ENCODE peak calls at places on chromosomes 11 and 22, in six cellular contexts. One of them, this sample, is unnamed.
A peak's percentile ranks its signal among the peaks of the same experiment; 100 is the strongest.

GRCh38 chr11:32713496-32713895 is 81.0 kb downstream of the CCDC73 start:
- DNase-seq in activated CD8-positive, alpha-beta memory T cell treated with anti-CD3 and anti-CD28 coated beads, Interleukin-2, amount 50 U/mL, for 48 hours: no peak
- DNase-seq in epithelial cell of esophagus: peak; percentile 4
- DNase-seq in AG10803: no peak
- DNase-seq in GM03348: no peak
- DNase-seq in A549: peak; percentile 30
- DNase-seq in this sample: no peak

GRCh38 chr22:40345271-40345670 is 1.0 kb upstream of the ADSL start:
- DNase-seq in activated CD8-positive, alpha-beta memory T cell treated with anti-CD3 and anti-CD28 coated beads, Interleukin-2, amount 50 U/mL, for 48 hours: peak; percentile 64
- DNase-seq in epithelial cell of esophagus: peak; percentile 66
- DNase-seq in AG10803: peak; percentile 11
- DNase-seq in GM03348: no peak
- DNase-seq in A549: no peak
- DNase-seq in this sample: peak; percentile 74

GRCh38 chr11:73323464-73323863 is 15.4 kb downstream of the ARHGEF17 start:
- DNase-seq in activated CD8-positive, alpha-beta memory T cell treated with anti-CD3 and anti-CD28 coated beads, Interleukin-2, amount 50 U/mL, for 48 hours: no peak
- DNase-seq in epithelial cell of esophagus: no peak
- DNase-seq in AG10803: peak; percentile 79
- DNase-seq in GM03348: peak; percentile 93
- DNase-seq in A549: no peak
- DNase-seq in this sample: no peak

GRCh38 chr22:33788927-33789326 is 131.3 kb downstream of the LARGE1 start:
- DNase-seq in activated CD8-positive, alpha-beta memory T cell treated with anti-CD3 and anti-CD28 coated beads, Interleukin-2, amount 50 U/mL, for 48 hours: no peak
- DNase-seq in epithelial cell of esophagus: no peak
- DNase-seq in AG10803: no peak
- DNase-seq in GM03348: no peak
- DNase-seq in A549: no peak
- DNase-seq in this sample: no peak

GRCh38 chr11:123525072-123525471 is 95.0 kb downstream of the GRAMD1B start:
- DNase-seq in activated CD8-positive, alpha-beta memory T cell treated with anti-CD3 and anti-CD28 coated beads, Interleukin-2, amount 50 U/mL, for 48 hours: no peak
- DNase-seq in epithelial cell of esophagus: no peak
- DNase-seq in AG10803: no peak
- DNase-seq in GM03348: no peak
- DNase-seq in A549: no peak
- DNase-seq in this sample: no peak

GRCh38 chr11:93221539-93221938 is 23.7 kb upstream of the SLC36A4 start:
- DNase-seq in activated CD8-positive, alpha-beta memory T cell treated with anti-CD3 and anti-CD28 coated beads, Interleukin-2, amount 50 U/mL, for 48 hours: no peak
- DNase-seq in epithelial cell of esophagus: no peak
- DNase-seq in AG10803: no peak
- DNase-seq in GM03348: no peak
- DNase-seq in A549: no peak
- DNase-seq in this sample: no peak

GRCh38 chr11:5275369-5276110 is 5.8 kb upstream of the HBE1 start:
- DNase-seq in activated CD8-positive, alpha-beta memory T cell treated with anti-CD3 and anti-CD28 coated beads, Interleukin-2, amount 50 U/mL, for 48 hours: no peak
- DNase-seq in epithelial cell of esophagus: no peak
- DNase-seq in AG10803: no peak
- DNase-seq in GM03348: no peak
- DNase-seq in A549: no peak
- DNase-seq in this sample: no peak

GRCh38 chr11:99773646-99774045 is 752.9 kb downstream of the CNTN5 start:
- DNase-seq in activated CD8-positive, alpha-beta memory T cell treated with anti-CD3 and anti-CD28 coated beads, Interleukin-2, amount 50 U/mL, for 48 hours: no peak
- DNase-seq in epithelial cell of esophagus: no peak
- DNase-seq in AG10803: no peak
- DNase-seq in GM03348: no peak
- DNase-seq in A549: peak; percentile 1
- DNase-seq in this sample: peak; percentile 76

GRCh38 chr22:44406581-44407403 is 91.2 kb downstream of the RTL6 start:
- DNase-seq in activated CD8-positive, alpha-beta memory T cell treated with anti-CD3 and anti-CD28 coated beads, Interleukin-2, amount 50 U/mL, for 48 hours: no peak
- DNase-seq in epithelial cell of esophagus: peak; percentile 47
- DNase-seq in AG10803: no peak
- DNase-seq in GM03348: no peak
- DNase-seq in A549: no peak
- DNase-seq in this sample: no peak

GRCh38 chr11:92894197-92894596 is 75.3 kb upstream of the MTNR1B start:
- DNase-seq in activated CD8-positive, alpha-beta memory T cell treated with anti-CD3 and anti-CD28 coated beads, Interleukin-2, amount 50 U/mL, for 48 hours: no peak
- DNase-seq in epithelial cell of esophagus: no peak
- DNase-seq in AG10803: peak; percentile 62
- DNase-seq in GM03348: peak; percentile 64
- DNase-seq in A549: no peak
- DNase-seq in this sample: no peak

GRCh38 chr22:39654959-39655579 is 84.5 kb downstream of the CACNA1I start:
- DNase-seq in activated CD8-positive, alpha-beta memory T cell treated with anti-CD3 and anti-CD28 coated beads, Interleukin-2, amount 50 U/mL, for 48 hours: no peak
- DNase-seq in epithelial cell of esophagus: no peak
- DNase-seq in AG10803: no peak
- DNase-seq in GM03348: no peak
- DNase-seq in A549: peak; percentile 19
- DNase-seq in this sample: no peak

GRCh38 chr11:59800390-59801037 is 10.1 kb downstream of the MRPL16 start:
- DNase-seq in activated CD8-positive, alpha-beta memory T cell treated with anti-CD3 and anti-CD28 coated beads, Interleukin-2, amount 50 U/mL, for 48 hours: no peak
- DNase-seq in epithelial cell of esophagus: peak; percentile 20
- DNase-seq in AG10803: no peak
- DNase-seq in GM03348: no peak
- DNase-seq in A549: no peak
- DNase-seq in this sample: no peak

GRCh38 chr11:124799384-124800225 is 601 bp downstream of the MSANTD2 start:
- DNase-seq in activated CD8-positive, alpha-beta memory T cell treated with anti-CD3 and anti-CD28 coated beads, Interleukin-2, amount 50 U/mL, for 48 hours: peak; percentile 74
- DNase-seq in epithelial cell of esophagus: peak; percentile 35
- DNase-seq in AG10803: peak; percentile 7
- DNase-seq in GM03348: peak; percentile 64
- DNase-seq in A549: peak; percentile 13
- DNase-seq in this sample: peak; percentile 44

GRCh38 chr11:134950692-134951304 is 538.8 kb upstream of the B3GAT1 start:
- DNase-seq in activated CD8-positive, alpha-beta memory T cell treated with anti-CD3 and anti-CD28 coated beads, Interleukin-2, amount 50 U/mL, for 48 hours: no peak
- DNase-seq in epithelial cell of esophagus: peak; percentile 10
- DNase-seq in AG10803: peak; percentile 38
- DNase-seq in GM03348: peak; percentile 22
- DNase-seq in A549: no peak
- DNase-seq in this sample: peak; percentile 65

GRCh38 chr11:126518130-126518995 is 162.9 kb downstream of the ST3GAL4 start:
- DNase-seq in activated CD8-positive, alpha-beta memory T cell treated with anti-CD3 and anti-CD28 coated beads, Interleukin-2, amount 50 U/mL, for 48 hours: no peak
- DNase-seq in epithelial cell of esophagus: no peak
- DNase-seq in AG10803: no peak
- DNase-seq in GM03348: no peak
- DNase-seq in A549: no peak
- DNase-seq in this sample: no peak

GRCh38 chr11:68383976-68384501 is 71.6 kb downstream of the LRP5 start:
- DNase-seq in activated CD8-positive, alpha-beta memory T cell treated with anti-CD3 and anti-CD28 coated beads, Interleukin-2, amount 50 U/mL, for 48 hours: peak; percentile 93
- DNase-seq in epithelial cell of esophagus: peak; percentile 45
- DNase-seq in AG10803: peak; percentile 45
- DNase-seq in GM03348: peak; percentile 85
- DNase-seq in A549: peak; percentile 60
- DNase-seq in this sample: peak; percentile 54

GRCh38 chr11:118076754-118077281 is at the start of gene TMPRSS4:
- DNase-seq in activated CD8-positive, alpha-beta memory T cell treated with anti-CD3 and anti-CD28 coated beads, Interleukin-2, amount 50 U/mL, for 48 hours: no peak
- DNase-seq in epithelial cell of esophagus: peak; percentile 94
- DNase-seq in AG10803: no peak
- DNase-seq in GM03348: no peak
- DNase-seq in A549: no peak
- DNase-seq in this sample: no peak

GRCh38 chr11:72577271-72577681 is 96.9 kb downstream of the PDE2A start:
- DNase-seq in activated CD8-positive, alpha-beta memory T cell treated with anti-CD3 and anti-CD28 coated beads, Interleukin-2, amount 50 U/mL, for 48 hours: no peak
- DNase-seq in epithelial cell of esophagus: no peak
- DNase-seq in AG10803: no peak
- DNase-seq in GM03348: no peak
- DNase-seq in A549: no peak
- DNase-seq in this sample: no peak

GRCh38 chr11:128904872-128905344 is 13.8 kb downstream of the KCNJ5 start:
- DNase-seq in activated CD8-positive, alpha-beta memory T cell treated with anti-CD3 and anti-CD28 coated beads, Interleukin-2, amount 50 U/mL, for 48 hours: no peak
- DNase-seq in epithelial cell of esophagus: no peak
- DNase-seq in AG10803: peak; percentile 29
- DNase-seq in GM03348: peak; percentile 72
- DNase-seq in A549: peak; percentile 6
- DNase-seq in this sample: no peak

GRCh38 chr11:76288166-76288978 is 82.1 kb upstream of the WNT11 start:
- DNase-seq in activated CD8-positive, alpha-beta memory T cell treated with anti-CD3 and anti-CD28 coated beads, Interleukin-2, amount 50 U/mL, for 48 hours: peak; percentile 60
- DNase-seq in epithelial cell of esophagus: no peak
- DNase-seq in AG10803: no peak
- DNase-seq in GM03348: no peak
- DNase-seq in A549: no peak
- DNase-seq in this sample: no peak

GRCh38 chr22:33000342-33001280 is 57.6 kb downstream of the SYN3 start:
- DNase-seq in activated CD8-positive, alpha-beta memory T cell treated with anti-CD3 and anti-CD28 coated beads, Interleukin-2, amount 50 U/mL, for 48 hours: peak; percentile 65
- DNase-seq in epithelial cell of esophagus: peak; percentile 68
- DNase-seq in AG10803: peak; percentile 44
- DNase-seq in GM03348: peak; percentile 81
- DNase-seq in A549: peak; percentile 14
- DNase-seq in this sample: peak; percentile 53

GRCh38 chr11:60978546-60979380 is 7.3 kb downstream of the CD6 start:
- DNase-seq in activated CD8-positive, alpha-beta memory T cell treated with anti-CD3 and anti-CD28 coated beads, Interleukin-2, amount 50 U/mL, for 48 hours: peak; percentile 88
- DNase-seq in epithelial cell of esophagus: peak; percentile 91
- DNase-seq in AG10803: no peak
- DNase-seq in GM03348: no peak
- DNase-seq in A549: no peak
- DNase-seq in this sample: no peak

GRCh38 chr11:128603752-128604472 is 16.6 kb upstream of the ETS1 start:
- DNase-seq in activated CD8-positive, alpha-beta memory T cell treated with anti-CD3 and anti-CD28 coated beads, Interleukin-2, amount 50 U/mL, for 48 hours: no peak
- DNase-seq in epithelial cell of esophagus: no peak
- DNase-seq in AG10803: peak; percentile 12
- DNase-seq in GM03348: no peak
- DNase-seq in A549: no peak
- DNase-seq in this sample: no peak

GRCh38 chr11:112583246-112583893 is 322.7 kb upstream of the PLET1 start:
- DNase-seq in activated CD8-positive, alpha-beta memory T cell treated with anti-CD3 and anti-CD28 coated beads, Interleukin-2, amount 50 U/mL, for 48 hours: no peak
- DNase-seq in epithelial cell of esophagus: no peak
- DNase-seq in AG10803: no peak
- DNase-seq in GM03348: no peak
- DNase-seq in A549: no peak
- DNase-seq in this sample: no peak

GRCh38 chr11:128164090-128164741 is 423.1 kb downstream of the ETS1 start:
- DNase-seq in activated CD8-positive, alpha-beta memory T cell treated with anti-CD3 and anti-CD28 coated beads, Interleukin-2, amount 50 U/mL, for 48 hours: no peak
- DNase-seq in epithelial cell of esophagus: no peak
- DNase-seq in AG10803: no peak
- DNase-seq in GM03348: no peak
- DNase-seq in A549: no peak
- DNase-seq in this sample: no peak

GRCh38 chr11:46198873-46199250 is 77.6 kb upstream of the PHF21A start:
- DNase-seq in activated CD8-positive, alpha-beta memory T cell treated with anti-CD3 and anti-CD28 coated beads, Interleukin-2, amount 50 U/mL, for 48 hours: no peak
- DNase-seq in epithelial cell of esophagus: no peak
- DNase-seq in AG10803: no peak
- DNase-seq in GM03348: no peak
- DNase-seq in A549: no peak
- DNase-seq in this sample: no peak

GRCh38 chr11:8277691-8278090 is 14.0 kb upstream of the LMO1 start:
- DNase-seq in activated CD8-positive, alpha-beta memory T cell treated with anti-CD3 and anti-CD28 coated beads, Interleukin-2, amount 50 U/mL, for 48 hours: no peak
- DNase-seq in epithelial cell of esophagus: peak; percentile 60
- DNase-seq in AG10803: no peak
- DNase-seq in GM03348: no peak
- DNase-seq in A549: no peak
- DNase-seq in this sample: no peak

GRCh38 chr22:20141186-20142077 is 9.4 kb downstream of the CCDC188 start:
- DNase-seq in activated CD8-positive, alpha-beta memory T cell treated with anti-CD3 and anti-CD28 coated beads, Interleukin-2, amount 50 U/mL, for 48 hours: no peak
- DNase-seq in epithelial cell of esophagus: no peak
- DNase-seq in AG10803: peak; percentile 77
- DNase-seq in GM03348: peak; percentile 81
- DNase-seq in A549: no peak
- DNase-seq in this sample: no peak

GRCh38 chr11:130550984-130551383 is 102.5 kb downstream of the ADAMTS15 start:
- DNase-seq in activated CD8-positive, alpha-beta memory T cell treated with anti-CD3 and anti-CD28 coated beads, Interleukin-2, amount 50 U/mL, for 48 hours: no peak
- DNase-seq in epithelial cell of esophagus: no peak
- DNase-seq in AG10803: no peak
- DNase-seq in GM03348: no peak
- DNase-seq in A549: no peak
- DNase-seq in this sample: no peak

GRCh38 chr11:14148653-14149273 is 186.2 kb downstream of the SPON1 start:
- DNase-seq in activated CD8-positive, alpha-beta memory T cell treated with anti-CD3 and anti-CD28 coated beads, Interleukin-2, amount 50 U/mL, for 48 hours: no peak
- DNase-seq in epithelial cell of esophagus: peak; percentile 48
- DNase-seq in AG10803: peak; percentile 53
- DNase-seq in GM03348: peak; percentile 44
- DNase-seq in A549: peak; percentile 46
- DNase-seq in this sample: no peak

GRCh38 chr22:39725351-39726035 is 154.9 kb downstream of the CACNA1I start:
- DNase-seq in activated CD8-positive, alpha-beta memory T cell treated with anti-CD3 and anti-CD28 coated beads, Interleukin-2, amount 50 U/mL, for 48 hours: peak; percentile 35
- DNase-seq in epithelial cell of esophagus: no peak
- DNase-seq in AG10803: no peak
- DNase-seq in GM03348: peak; percentile 5
- DNase-seq in A549: no peak
- DNase-seq in this sample: no peak

GRCh38 chr11:45665206-45665932 is at the start of gene CHST1:
- DNase-seq in activated CD8-positive, alpha-beta memory T cell treated with anti-CD3 and anti-CD28 coated beads, Interleukin-2, amount 50 U/mL, for 48 hours: no peak
- DNase-seq in epithelial cell of esophagus: peak; percentile 23
- DNase-seq in AG10803: no peak
- DNase-seq in GM03348: peak; percentile 83
- DNase-seq in A549: peak; percentile 21
- DNase-seq in this sample: peak; percentile 61

GRCh38 chr11:31968774-31969433 is 122.0 kb upstream of the RCN1 start:
- DNase-seq in activated CD8-positive, alpha-beta memory T cell treated with anti-CD3 and anti-CD28 coated beads, Interleukin-2, amount 50 U/mL, for 48 hours: no peak
- DNase-seq in epithelial cell of esophagus: peak; percentile 17
- DNase-seq in AG10803: peak; percentile 74
- DNase-seq in GM03348: peak; percentile 74
- DNase-seq in A549: no peak
- DNase-seq in this sample: peak; percentile 73

GRCh38 chr22:41687901-41688364 is 734 bp downstream of the SNU13 start:
- DNase-seq in activated CD8-positive, alpha-beta memory T cell treated with anti-CD3 and anti-CD28 coated beads, Interleukin-2, amount 50 U/mL, for 48 hours: no peak
- DNase-seq in epithelial cell of esophagus: peak; percentile 26
- DNase-seq in AG10803: peak; percentile 25
- DNase-seq in GM03348: peak; percentile 45
- DNase-seq in A549: peak; percentile 20
- DNase-seq in this sample: peak; percentile 23

GRCh38 chr11:7672960-7673723 is at the start of gene CYB5R2:
- DNase-seq in activated CD8-positive, alpha-beta memory T cell treated with anti-CD3 and anti-CD28 coated beads, Interleukin-2, amount 50 U/mL, for 48 hours: peak; percentile 60
- DNase-seq in epithelial cell of esophagus: peak; percentile 49
- DNase-seq in AG10803: peak; percentile 51
- DNase-seq in GM03348: peak; percentile 76
- DNase-seq in A549: peak; percentile 38
- DNase-seq in this sample: peak; percentile 78

GRCh38 chr11:116454951-116455350 is 317.8 kb downstream of the BUD13 start:
- DNase-seq in activated CD8-positive, alpha-beta memory T cell treated with anti-CD3 and anti-CD28 coated beads, Interleukin-2, amount 50 U/mL, for 48 hours: no peak
- DNase-seq in epithelial cell of esophagus: no peak
- DNase-seq in AG10803: no peak
- DNase-seq in GM03348: no peak
- DNase-seq in A549: no peak
- DNase-seq in this sample: no peak